ENCODE peak calls at places on chromosomes 4 and X, in five cellular contexts. E is right atrium auricular region, V is left ventricle myocardium inferior, Q is psoas muscle, Y is fibroblast of lung. W is an unnamed sample. For H3K4me1 and H3K27me3, the result is how much of the 10 kb centered on the place peaks cover.

GRCh38 chr4:78692815-78693156 is 83.4 kb upstream of the BMP2K start:
- DNase-seq in E (peak), V (no peak), Q (no peak), Y (no peak), W (no peak)

GRCh38 chrX:11381464-11381863 is 88.3 kb downstream of the AMELX start:
- DNase-seq in E (no peak), V (no peak), Q (no peak), Y (peak), W (peak)

GRCh38 chrX:15956684-15957083 is 102.1 kb upstream of the AP1S2 start:
- DNase-seq in E (no peak), V (no peak), Q (no peak), Y (peak), W (no peak)

GRCh38 chrX:107677501-107677901 is 49.2 kb downstream of the PRPS1 start:
- DNase-seq in E (no peak), V (no peak), Q (no peak), Y (peak), W (no peak)

GRCh38 chr4:144171697-144172096 is 31.2 kb upstream of the GYPA start:
- DNase-seq in E (no peak), V (no peak), Q (no peak), Y (no peak), W (no peak)

GRCh38 chr4:4613641-4614286 is 71.9 kb upstream of the STX18 start:
- DNase-seq in E (no peak), V (no peak), Q (no peak), Y (peak), W (no peak)

GRCh38 chr4:112321768-112322684 is 24.9 kb downstream of the ALPK1 start:
- DNase-seq in E (peak), V (peak), Q (peak), Y (peak), W (peak)

GRCh38 chrX:24479924-24480722 is 15.0 kb downstream of the PDK3 start:
- DNase-seq in E (no peak), V (no peak), Q (no peak), Y (no peak), W (no peak)

GRCh38 chrX:1325515-1326116 is 11.0 kb upstream of the IL3RA start:
- DNase-seq in E (no peak), V (no peak), Q (no peak), Y (no peak), W (peak)

GRCh38 chrX:132330156-132330729 is 111.0 kb upstream of the RAP2C start:
- DNase-seq in E (no peak), V (no peak), Q (no peak), Y (no peak), W (no peak)

GRCh38 chr4:109559625-109559982 is 442 bp upstream of the MCUB start:
- DNase-seq in E (no peak), V (peak), Q (peak), Y (no peak), W (peak)

GRCh38 chr4:60134106-60134505 is 1066.0 kb upstream of the ADGRL3 start:
- DNase-seq in E (no peak), V (no peak), Q (no peak), Y (peak), W (no peak)

GRCh38 chrX:2889045-2889605 is 40.0 kb downstream of the ARSD start:
- DNase-seq in E (no peak), V (no peak), Q (no peak), Y (no peak), W (no peak)

GRCh38 chr4:54064317-54065275 is at the start of gene CHIC2:
- DNase-seq in E (peak), V (peak), Q (peak), Y (peak), W (peak)
- H3K4me1 ChIP-seq in E (under half), V (half or more), Q (under half), Y (under half), W (under half)

GRCh38 chrX:72078411-72078810 is 53.3 kb downstream of the RTL5 start:
- DNase-seq in E (no peak), V (no peak), Q (no peak), Y (no peak), W (no peak)
- H3K27me3 ChIP-seq in E (under half), V (under half), Q (under half), Y (under half), W (under half)

DNA sequence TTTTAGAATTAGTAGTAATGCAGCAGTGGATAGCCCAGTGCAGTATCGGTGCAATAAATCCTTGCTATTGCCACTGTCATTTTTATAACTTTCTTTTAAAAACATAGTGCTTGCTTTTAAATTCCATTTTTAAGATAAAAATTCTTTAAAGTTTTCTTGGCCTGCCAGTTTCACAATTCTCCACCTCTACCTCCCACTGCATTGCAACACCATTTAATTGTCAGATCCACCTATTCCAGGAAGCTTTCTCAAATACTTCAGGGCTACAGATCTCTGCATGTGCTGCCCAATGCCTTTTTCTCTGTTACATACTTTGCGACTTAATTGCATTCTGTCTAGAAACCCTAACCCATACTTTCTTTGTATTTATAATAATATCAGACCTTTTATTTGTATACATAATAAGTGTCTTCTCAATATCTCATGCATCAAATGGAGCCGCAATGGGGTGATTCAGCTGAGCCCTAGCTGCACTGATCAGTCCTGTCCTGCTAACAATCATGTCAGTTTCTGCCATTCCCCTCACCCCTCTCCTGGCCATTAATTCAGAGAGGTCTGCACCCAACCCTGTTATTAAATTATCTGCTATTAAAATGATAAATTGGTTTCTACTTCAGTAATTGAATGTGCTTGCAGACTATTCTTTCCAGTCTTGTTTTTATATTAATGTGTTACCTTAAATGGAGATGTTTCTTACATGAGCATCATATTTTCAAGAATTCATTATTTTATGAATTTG is 193.1 kb downstream of the SLIT2 start:
- DNase-seq in E (no peak), V (no peak), Q (no peak), Y (no peak), W (no peak)
- H3K27ac ChIP-seq in E (no peak), V (no peak), Q (no peak), Y (no peak), W (no peak)

DNA sequence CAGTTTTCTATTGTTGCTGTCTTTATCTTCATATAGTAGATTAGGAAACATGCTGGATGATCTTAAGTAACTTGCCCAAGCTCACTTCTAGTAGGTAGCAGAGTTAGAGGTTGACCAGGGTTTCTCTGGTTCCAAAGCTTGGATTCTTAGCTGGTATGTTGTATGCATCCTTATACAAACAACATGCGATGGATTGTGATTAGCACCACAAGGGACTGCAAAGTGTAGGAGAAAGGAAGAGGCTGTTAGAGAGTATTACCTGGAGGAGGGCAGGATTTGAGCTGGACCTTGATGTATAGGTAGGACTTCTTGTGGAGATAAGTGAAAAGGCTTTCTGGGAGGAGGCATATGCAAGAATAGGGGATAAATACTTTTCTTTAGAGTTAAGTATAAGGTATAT is 5.6 kb downstream of the STIM2 start:
- DNase-seq in E (no peak), V (no peak), Q (no peak), Y (no peak), W (no peak)
- H3K4me1 ChIP-seq in E (under half), V (half or more), Q (under half), Y (under half), W (under half)

DNA sequence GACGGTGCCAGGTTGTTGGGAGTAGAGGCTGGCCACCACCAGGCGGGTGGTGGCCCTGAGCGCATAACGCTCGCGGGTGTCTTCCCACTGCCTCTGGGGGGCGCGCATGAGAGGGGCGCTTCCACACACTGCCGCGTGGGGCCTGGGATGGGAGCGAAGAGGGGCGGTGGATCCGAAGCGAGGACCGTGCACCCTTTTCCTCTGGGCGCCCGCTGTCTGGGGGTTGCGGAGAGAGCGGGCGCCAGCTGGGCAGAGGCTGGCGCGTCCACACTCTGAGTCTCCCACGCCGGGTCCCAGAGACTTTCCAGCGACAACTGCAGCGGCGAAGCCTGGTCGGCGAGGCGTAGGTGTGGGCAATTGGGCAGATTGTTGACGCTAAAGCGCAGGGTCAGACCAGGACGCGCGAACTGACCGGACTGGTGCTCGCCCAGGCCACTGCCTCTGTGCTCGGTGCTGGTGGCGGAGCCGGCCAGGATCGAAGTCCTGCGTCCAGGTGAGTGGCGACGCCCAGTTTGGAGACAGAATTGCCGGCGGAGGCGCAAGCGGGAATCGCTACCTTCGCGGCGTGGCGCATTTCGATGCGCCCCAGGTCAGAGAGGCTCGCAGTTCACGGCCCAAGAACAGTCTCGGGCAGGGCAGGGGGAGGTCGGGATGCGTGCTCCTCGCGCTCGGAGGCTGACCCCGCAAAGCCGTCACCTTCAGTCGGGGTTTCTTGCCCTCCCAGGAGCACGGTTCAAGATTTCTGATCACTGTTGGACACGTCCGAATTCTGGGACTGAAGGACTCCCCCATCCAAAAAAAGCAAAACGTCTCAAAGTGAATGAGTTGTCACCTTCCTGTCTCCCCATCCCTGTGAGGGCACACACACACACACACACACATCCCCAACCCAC is 2.6 kb upstream of the HMX1 start:
- DNase-seq in E (no peak), V (no peak), Q (no peak), Y (no peak), W (peak)
- H3K27me3 ChIP-seq in E (under half), V (half or more), Q (under half), Y (under half), W (under half)

GRCh38 chr4:6769138-6769983 is 13.2 kb upstream of the KIAA0232 start:
- DNase-seq in E (no peak), V (no peak), Q (no peak), Y (no peak), W (no peak)

GRCh38 chr4:6767725-6768538 is 14.6 kb upstream of the KIAA0232 start:
- DNase-seq in E (no peak), V (no peak), Q (peak), Y (no peak), W (no peak)

GRCh38 chr4:6769984-6770420 is 12.5 kb upstream of the KIAA0232 start:
- DNase-seq in E (no peak), V (no peak), Q (no peak), Y (no peak), W (no peak)

GRCh38 chr4:6767341-6767724 is 15.2 kb upstream of the KIAA0232 start:
- DNase-seq in E (no peak), V (no peak), Q (no peak), Y (peak), W (no peak)

GRCh38 chr4:6768539-6768905 is 14.0 kb upstream of the KIAA0232 start:
- DNase-seq in E (peak), V (no peak), Q (peak), Y (peak), W (no peak)
- H3K27ac ChIP-seq in E (peak), V (peak), Q (peak), Y (no peak), W (peak)

W was measured in right cardiac atrium.